ENCODE peak calls at places on chromosomes 4 and X, in four cellular contexts. G is stomach, S is K562, Y is HepG2. W is an unnamed sample.

GRCh38 chr4:133147922-133148689 is 988 bp upstream of the PCDH10 start:
- DNase-seq in S (no peak), Y (no peak), G (no peak), W (peak)

GRCh38 chr4:113935190-113935589 is 44.3 kb downstream of the ARSJ start:
- DNase-seq in Y (no peak), S (no peak), G (no peak), W (no peak)

GRCh38 chr4:28062562-28062961 is 1201.9 kb downstream of the STIM2 start:
- DNase-seq in Y (no peak), S (no peak), G (no peak), W (no peak)

GRCh38 chrX:10741496-10742048 is 121.2 kb upstream of the MID1 start:
- DNase-seq in G (no peak), S (no peak), Y (no peak), W (no peak)

GRCh38 chr4:93788712-93789111 is 39.8 kb upstream of the ATOH1 start:
- DNase-seq in G (no peak), S (peak), Y (peak), W (no peak)

GRCh38 chr4:7266525-7267292 is 74.4 kb downstream of the SORCS2 start:
- DNase-seq in S (no peak), Y (no peak), G (no peak), W (no peak)

GRCh38 chrX:34638116-34638515 is 19.0 kb downstream of the TMEM47 start:
- DNase-seq in Y (peak), G (no peak), S (peak), W (no peak)

GRCh38 chr4:25847329-25847728 is 15.5 kb downstream of the SEL1L3 start:
- DNase-seq in G (no peak), S (no peak), Y (no peak), W (no peak)

GRCh38 chr4:153822316-153822715 is 33.4 kb upstream of the SFRP2 start:
- DNase-seq in Y (no peak), S (no peak), G (no peak), W (no peak)

GRCh38 chr4:182645511-182645910 is 271.7 kb downstream of the DCTD start:
- DNase-seq in G (no peak), S (no peak), Y (no peak), W (no peak)

GRCh38 chr4:54058171-54058570 is 6.2 kb downstream of the CHIC2 start:
- DNase-seq in Y (no peak), S (no peak), G (no peak), W (no peak)

GRCh38 chr4:33150139-33150538 is 2430.0 kb downstream of the PCDH7 start:
- DNase-seq in G (no peak), S (no peak), Y (no peak), W (no peak)

GRCh38 chr4:25767877-25768475 is 94.8 kb downstream of the SEL1L3 start:
- DNase-seq in S (peak), Y (peak), G (peak), W (no peak)

GRCh38 chr4:48360285-48360965 is 19.1 kb downstream of the SLAIN2 start:
- DNase-seq in Y (no peak), G (no peak), S (no peak), W (no peak)

GRCh38 chrX:68833448-68833805 is 4.6 kb downstream of the EFNB1 start:
- DNase-seq in S (no peak), Y (no peak), G (no peak), W (no peak)

GRCh38 chrX:133638285-133638684 is 223.0 kb upstream of the GPC4 start:
- DNase-seq in G (peak), Y (no peak), S (no peak), W (no peak)

GRCh38 chrX:39984191-39984956 is 113.4 kb downstream of the BCOR start:
- DNase-seq in G (no peak), Y (no peak), S (peak), W (no peak)

GRCh38 chrX:2627272-2627867 is 63.7 kb upstream of the CD99 start:
- DNase-seq in G (peak), S (peak), Y (peak), W (no peak)

GRCh38 chr4:10456270-10457254 is 664 bp downstream of the ZNF518B start:
- DNase-seq in Y (no peak), G (peak), S (peak), W (peak)

GRCh38 chr4:71198958-71199357 is 139.9 kb upstream of the SLC4A4 start:
- DNase-seq in S (peak), Y (no peak), G (no peak), W (no peak)

GRCh38 chrX:39805022-39805421 is 292.7 kb downstream of the BCOR start:
- DNase-seq in G (no peak), S (no peak), Y (no peak), W (no peak)

GRCh38 chrX:102651242-102651967 is at the start of gene GPRASP1:
- DNase-seq in Y (no peak), S (no peak), G (no peak), W (peak)

GRCh38 chr4:184937745-184938144 is 80.5 kb upstream of the HELT start:
- DNase-seq in Y (no peak), S (no peak), G (no peak), W (no peak)

GRCh38 chr4:27836505-27836904 is 975.9 kb downstream of the STIM2 start:
- DNase-seq in Y (no peak), S (no peak), G (no peak), W (no peak)

GRCh38 chr4:129346760-129347159 is 250.8 kb downstream of the C4orf33 start:
- DNase-seq in G (no peak), S (no peak), Y (no peak), W (no peak)

GRCh38 chrX:136872091-136872700 is 8.3 kb downstream of the RBMX start:
- DNase-seq in Y (no peak), G (no peak), S (no peak), W (no peak)

GRCh38 chr4:749771-750666 is 44.4 kb downstream of the PCGF3 start:
- DNase-seq in Y (no peak), S (no peak), G (no peak), W (no peak)

GRCh38 chrX:29687687-29688086 is 527.7 kb upstream of the MAGEB2 start:
- DNase-seq in S (no peak), G (no peak), Y (no peak), W (no peak)

GRCh38 chr4:84852081-84852480 is 114.4 kb downstream of the WDFY3 start:
- DNase-seq in S (no peak), G (no peak), Y (no peak), W (no peak)

GRCh38 chrX:72554448-72555140 is 18.0 kb downstream of the HDAC8 start:
- DNase-seq in G (no peak), Y (no peak), S (peak), W (no peak)

GRCh38 chrX:129743835-129744234 is 5.1 kb downstream of the XPNPEP2 start:
- DNase-seq in Y (no peak), G (no peak), S (no peak), W (no peak)

GRCh38 chr4:123114915-123115756 is 192.7 kb upstream of the NUDT6 start:
- DNase-seq in Y (no peak), S (no peak), G (no peak), W (peak)

GRCh38 chrX:132671229-132671641 is 182.4 kb upstream of the MBNL3 start:
- DNase-seq in G (no peak), S (no peak), Y (no peak), W (no peak)

GRCh38 chrX:644304-645023 is 13.9 kb downstream of the SHOX start:
- DNase-seq in S (no peak), Y (no peak), G (no peak), W (no peak)

GRCh38 chr4:144969793-144970192 is 128.2 kb downstream of the ANAPC10 start:
- DNase-seq in Y (no peak), G (no peak), S (no peak), W (no peak)

GRCh38 chr4:57291911-57292310 is 181.7 kb upstream of the IGFBP7 start:
- DNase-seq in Y (no peak), G (no peak), S (no peak), W (no peak)

GRCh38 chr4:122873752-122874151 is 47.1 kb downstream of the FGF2 start:
- DNase-seq in S (no peak), G (no peak), Y (no peak), W (no peak)

GRCh38 chr4:7384003-7384928 is 50.5 kb downstream of the PSAPL1 start:
- DNase-seq in S (no peak), Y (no peak), G (no peak), W (peak)

DNA sequence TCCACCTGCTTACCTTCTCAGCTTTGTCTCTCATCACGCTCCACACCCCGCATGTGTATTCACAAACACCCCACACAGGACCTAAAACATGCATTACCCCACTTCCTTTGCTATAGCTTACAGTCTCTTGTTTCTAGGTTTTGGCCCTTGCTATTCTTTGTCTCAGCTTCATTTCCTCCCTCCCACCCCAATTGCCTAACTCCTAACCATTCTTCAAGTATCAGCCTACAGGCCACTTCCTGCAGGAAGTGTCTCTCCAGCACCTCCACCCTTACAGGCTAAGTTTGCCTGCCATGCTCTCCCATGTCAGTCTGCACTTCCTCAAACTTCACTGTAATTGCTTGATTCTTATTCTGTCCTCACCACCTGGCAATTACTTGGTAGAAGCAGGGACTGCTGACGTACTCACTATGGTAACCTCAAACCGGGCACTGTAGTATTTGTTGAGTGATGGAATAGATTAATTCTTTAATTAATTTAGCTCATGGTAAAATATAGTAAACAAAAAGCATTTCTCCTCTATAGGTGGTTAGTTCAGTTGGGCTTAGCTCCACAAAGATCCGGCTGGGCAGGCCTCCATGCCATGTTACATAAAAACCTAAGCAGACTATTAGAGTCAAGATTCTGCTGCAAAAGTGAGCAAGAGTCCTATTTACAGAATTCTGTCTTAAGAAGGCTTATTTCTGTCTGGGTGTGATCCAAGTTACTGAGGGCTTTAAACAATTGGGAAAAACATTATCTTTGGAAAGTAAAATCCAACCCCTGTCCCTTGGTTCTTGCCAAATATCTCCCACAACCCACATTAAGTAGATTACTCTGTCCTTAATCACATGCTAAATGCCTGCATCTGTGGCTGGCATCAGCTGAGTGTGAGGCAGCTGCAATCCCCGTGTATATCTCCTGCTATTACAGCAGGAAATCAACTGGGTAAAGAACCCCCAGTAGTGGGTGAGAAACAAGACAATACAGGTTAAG is 124.7 kb upstream of the CPEB2 start:
- DNase-seq in G (peak), Y (no peak), S (no peak), W (no peak)
- H3K27ac ChIP-seq in G (peak), Y (no peak), S (no peak), W (no peak)

DNA sequence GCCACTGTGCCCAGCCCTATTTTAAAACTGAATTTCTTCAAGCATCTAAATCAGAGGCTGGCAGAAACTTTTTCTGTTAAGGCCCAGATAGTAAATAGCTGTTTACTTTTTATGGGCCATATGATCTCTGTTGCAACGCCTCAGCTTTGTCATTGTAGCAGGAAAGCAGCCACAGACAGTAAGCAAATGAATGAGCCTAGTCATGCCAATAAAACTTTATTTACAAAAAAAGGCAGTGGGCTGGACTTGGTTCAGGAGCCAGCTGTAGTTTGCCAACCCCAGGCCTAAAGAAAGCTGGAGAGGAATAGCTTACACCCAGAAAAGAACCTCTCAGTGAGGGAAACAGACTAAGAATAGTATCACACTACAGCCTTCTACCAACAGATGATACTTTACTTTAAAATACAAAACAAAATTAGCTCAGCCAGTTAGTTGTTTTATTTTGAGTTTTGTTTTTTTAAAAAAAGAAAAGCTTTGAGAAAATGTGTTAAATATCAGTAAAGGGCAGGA is 25.5 kb downstream of the CHST7 start:
- DNase-seq in G (no peak), Y (no peak), S (no peak), W (no peak)
- TF ChIP-seq POLR2AphosphoS5 in G (no peak), Y (no peak), S (no peak), W (no peak)

GRCh38 chrX:47648376-47648775 is 2.0 kb downstream of the ELK1 start:
- DNase-seq in S (no peak), G (no peak), Y (no peak), W (no peak)
- H3K27ac ChIP-seq in S (no peak), G (no peak), Y (no peak), W (no peak)

DNA sequence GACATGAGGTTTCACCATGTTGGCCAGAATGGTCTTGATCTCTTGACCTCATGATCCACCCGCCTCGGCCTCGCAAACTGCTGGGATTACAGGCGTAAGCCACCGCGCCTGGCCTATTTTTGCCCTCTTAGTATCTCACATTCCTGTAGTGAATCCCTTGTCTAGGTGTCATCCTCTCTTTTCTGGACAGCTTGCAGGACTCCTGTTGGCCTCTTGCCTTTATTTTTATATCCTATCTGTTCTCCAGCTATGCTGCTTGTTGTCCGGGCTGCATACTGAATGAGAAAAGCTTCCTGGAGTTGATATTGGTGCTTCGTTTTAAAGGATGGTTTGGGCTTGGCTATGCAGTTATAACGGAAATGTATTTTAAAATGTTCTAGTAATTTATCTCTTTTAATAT is 148.6 kb downstream of the TLL1 start:
- DNase-seq in G (no peak), Y (no peak), S (no peak), W (no peak)
- TF ChIP-seq POLR2AphosphoS5 in G (no peak), Y (no peak), S (no peak), W (no peak)

DNA sequence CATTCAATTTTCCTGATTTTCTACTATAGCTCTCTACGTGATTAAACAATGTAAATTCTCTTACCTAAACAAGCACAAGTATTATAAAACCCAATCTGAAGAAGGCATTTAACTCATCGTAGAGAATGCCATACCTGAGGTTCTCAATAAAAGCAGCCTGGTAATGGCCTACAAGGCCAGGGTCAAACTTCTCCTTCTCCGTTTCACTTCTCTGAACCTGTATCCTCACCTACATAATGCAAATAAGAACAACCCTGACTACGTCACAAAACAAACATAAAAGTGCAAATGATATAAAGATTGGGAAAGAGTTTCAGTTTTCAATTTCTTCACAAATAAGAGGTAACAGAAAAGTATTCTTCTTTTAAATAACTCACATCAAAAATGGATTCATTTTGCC is 55.6 kb upstream of the STS start:
- DNase-seq in Y (no peak), S (no peak), G (no peak), W (no peak)
- H3K27ac ChIP-seq in Y (no peak), S (no peak), G (no peak), W (no peak)

GRCh38 chr4:2537011-2537830 is 774 bp downstream of the FAM193A start:
- DNase-seq in G (peak), S (peak), Y (peak), W (peak)

GRCh38 chr4:2536193-2537010 is at the start of gene FAM193A:
- DNase-seq in S (peak), Y (peak), G (peak), W (peak)

GRCh38 chr4:2534904-2535385 is 1.5 kb upstream of the FAM193A start:
- DNase-seq in S (peak), Y (peak), G (no peak), W (no peak)

DNA sequence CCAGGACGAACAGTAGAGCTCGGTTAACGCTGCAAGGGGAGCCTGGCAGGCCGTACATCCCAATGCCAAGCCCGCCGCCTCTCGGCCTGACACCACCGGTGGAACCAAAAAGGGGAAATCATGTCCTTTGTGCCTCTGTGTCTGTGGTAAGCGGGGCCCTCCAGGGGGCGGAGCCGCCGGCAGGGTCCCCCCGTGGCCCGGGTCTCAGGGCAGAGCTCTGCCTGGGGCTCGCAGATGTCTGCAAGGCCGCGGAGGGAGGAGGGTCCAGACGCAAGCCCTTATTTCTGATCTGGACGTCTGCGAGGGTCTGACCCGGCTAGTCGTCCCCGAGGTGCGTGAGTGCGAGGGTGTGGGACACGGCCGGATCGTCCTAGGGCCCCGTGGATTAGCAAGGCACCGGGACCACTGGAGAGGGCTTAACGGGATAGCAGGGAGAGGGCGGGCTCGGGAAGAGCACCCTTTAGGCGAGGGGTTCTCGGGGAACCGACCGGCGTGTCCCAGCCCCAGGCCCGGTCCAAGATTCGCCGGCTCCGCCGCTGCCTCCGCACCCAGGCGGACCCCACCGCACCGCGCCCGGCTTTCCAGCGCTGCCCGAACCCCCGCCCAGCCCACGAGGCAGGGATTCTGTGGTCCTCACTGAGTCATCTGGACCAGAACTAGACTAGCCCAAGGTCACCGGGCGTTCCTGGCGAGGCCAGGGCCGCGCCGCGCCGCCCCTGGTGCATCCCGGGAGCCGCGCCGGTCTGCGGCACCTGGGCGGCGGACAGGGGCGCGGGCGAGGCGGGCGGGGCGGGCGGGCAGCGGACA is 858 bp upstream of the FAM193A start:
- DNase-seq in Y (peak), G (peak), S (peak), W (peak)
- TF ChIP-seq POLR2AphosphoS5 in Y (peak), G (no peak), S (peak), W (peak)

GRCh38 chr4:41204400-41204978 is 9.9 kb downstream of the APBB2 start:
- DNase-seq in G (peak), S (no peak), Y (peak), W (no peak)
- H3K27ac ChIP-seq in G (no peak), S (no peak), Y (no peak), W (no peak)

DNA sequence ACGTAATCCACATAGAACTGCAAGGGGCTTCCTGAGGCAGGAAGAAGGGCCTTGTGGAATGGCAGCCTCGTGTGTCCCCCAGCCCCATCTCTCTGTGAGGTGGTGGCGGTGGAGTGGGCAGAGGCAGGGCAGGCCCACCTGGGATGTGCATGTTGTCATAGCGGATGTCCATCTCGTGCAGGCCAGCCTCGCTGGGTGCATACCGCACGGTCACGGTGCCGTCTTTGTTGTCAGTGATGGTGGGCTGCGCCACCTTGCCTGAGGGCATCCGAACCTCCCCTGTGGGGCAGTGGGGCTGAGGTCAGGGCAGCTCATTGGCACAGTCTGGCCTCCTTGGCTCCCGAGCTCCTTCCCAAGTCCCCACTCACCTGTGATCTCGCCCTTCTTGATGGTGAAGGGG is 20.4 kb downstream of the FLNA start:
- DNase-seq in S (no peak), G (no peak), Y (no peak), W (no peak)
- TF ChIP-seq POLR2AphosphoS5 in S (no peak), G (no peak), Y (no peak), W (peak)